ENCODE peak calls at places on chromosomes 4 and X, in nine cellular contexts. K is neural crest cell, A is PC-3, M is IMR-90, R is fibroblast of the aortic adventitia, H is AG09309, Y is epithelial cell of esophagus, B is omental fat pad, P is mammary epithelial cell. N is an unnamed sample.
A peak's percentile ranks its signal among the peaks of the same experiment; 100 is the strongest.

GRCh38 chr4:146742416-146742815 is 103.7 kb downstream of the POU4F2 start:
- DNase-seq in K (no peak), A (no peak), M (no peak), R (no peak), H (no peak), Y (no peak), B (no peak), P (no peak), N (no peak)

GRCh38 chr4:184313058-184313709 is 95.5 kb upstream of the ENPP6 start:
- DNase-seq in K (no peak), A (no peak), M (no peak), R (no peak), H (no peak), Y (no peak), B (no peak), P (no peak), N (no peak)

GRCh38 chr4:21948347-21949072 is at the start of gene KCNIP4:
- DNase-seq in K (peak; percentile 39), A (no peak), M (no peak), R (peak; percentile 21), H (no peak), Y (peak; percentile 2), B (no peak), P (peak; percentile 34), N (peak; percentile 35)

GRCh38 chrX:130139474-130140201 is 26.0 kb downstream of the AIFM1 start:
- DNase-seq in K (no peak), A (no peak), M (no peak), R (no peak), H (no peak), Y (no peak), B (no peak), P (no peak), N (no peak)

GRCh38 chr4:144948421-144948820 is 149.6 kb downstream of the ANAPC10 start:
- DNase-seq in K (no peak), A (no peak), M (no peak), R (no peak), H (no peak), Y (no peak), B (no peak), P (no peak), N (no peak)

GRCh38 chrX:120559799-120560198 is 963 bp downstream of the CUL4B start:
- DNase-seq in K (no peak), A (no peak), M (no peak), R (no peak), H (no peak), Y (peak; percentile 29), B (no peak), P (peak; percentile 1), N (no peak)

GRCh38 chrX:22795680-22796079 is 204.1 kb upstream of the DDX53 start:
- DNase-seq in K (no peak), A (peak; percentile 9), M (no peak), R (no peak), H (no peak), Y (peak; percentile 75), B (no peak), P (peak; percentile 87), N (no peak)

GRCh38 chr4:38914859-38915258 is 47.3 kb downstream of the FAM114A1 start:
- DNase-seq in K (no peak), A (no peak), M (no peak), R (no peak), H (no peak), Y (no peak), B (no peak), P (no peak), N (no peak)

GRCh38 chr4:10120943-10121567 is 4.5 kb upstream of the WDR1 start:
- DNase-seq in K (no peak), A (no peak), M (no peak), R (no peak), H (no peak), Y (no peak), B (no peak), P (no peak), N (no peak)

GRCh38 chr4:15677507-15677988 is 4.1 kb upstream of the FAM200B start:
- DNase-seq in K (no peak), A (peak; percentile 94), M (peak; percentile 48), R (peak; percentile 42), H (no peak), Y (peak; percentile 99), B (no peak), P (peak; percentile 98), N (no peak)

GRCh38 chr4:150119492-150119891 is 41.2 kb downstream of the DCLK2 start:
- DNase-seq in K (no peak), A (peak; percentile 76), M (peak; percentile 57), R (peak; percentile 59), H (no peak), Y (peak; percentile 31), B (no peak), P (no peak), N (no peak)

GRCh38 chr4:128606173-128606572 is 203.3 kb upstream of the JADE1 start:
- DNase-seq in K (no peak), A (peak; percentile 80), M (peak; percentile 79), R (peak; percentile 42), H (no peak), Y (peak; percentile 84), B (no peak), P (peak; percentile 81), N (no peak)

GRCh38 chr4:157271166-157271869 is 50.8 kb downstream of the GRIA2 start:
- DNase-seq in K (no peak), A (peak; percentile 68), M (no peak), R (no peak), H (no peak), Y (no peak), B (no peak), P (peak; percentile 84), N (no peak)

DNA sequence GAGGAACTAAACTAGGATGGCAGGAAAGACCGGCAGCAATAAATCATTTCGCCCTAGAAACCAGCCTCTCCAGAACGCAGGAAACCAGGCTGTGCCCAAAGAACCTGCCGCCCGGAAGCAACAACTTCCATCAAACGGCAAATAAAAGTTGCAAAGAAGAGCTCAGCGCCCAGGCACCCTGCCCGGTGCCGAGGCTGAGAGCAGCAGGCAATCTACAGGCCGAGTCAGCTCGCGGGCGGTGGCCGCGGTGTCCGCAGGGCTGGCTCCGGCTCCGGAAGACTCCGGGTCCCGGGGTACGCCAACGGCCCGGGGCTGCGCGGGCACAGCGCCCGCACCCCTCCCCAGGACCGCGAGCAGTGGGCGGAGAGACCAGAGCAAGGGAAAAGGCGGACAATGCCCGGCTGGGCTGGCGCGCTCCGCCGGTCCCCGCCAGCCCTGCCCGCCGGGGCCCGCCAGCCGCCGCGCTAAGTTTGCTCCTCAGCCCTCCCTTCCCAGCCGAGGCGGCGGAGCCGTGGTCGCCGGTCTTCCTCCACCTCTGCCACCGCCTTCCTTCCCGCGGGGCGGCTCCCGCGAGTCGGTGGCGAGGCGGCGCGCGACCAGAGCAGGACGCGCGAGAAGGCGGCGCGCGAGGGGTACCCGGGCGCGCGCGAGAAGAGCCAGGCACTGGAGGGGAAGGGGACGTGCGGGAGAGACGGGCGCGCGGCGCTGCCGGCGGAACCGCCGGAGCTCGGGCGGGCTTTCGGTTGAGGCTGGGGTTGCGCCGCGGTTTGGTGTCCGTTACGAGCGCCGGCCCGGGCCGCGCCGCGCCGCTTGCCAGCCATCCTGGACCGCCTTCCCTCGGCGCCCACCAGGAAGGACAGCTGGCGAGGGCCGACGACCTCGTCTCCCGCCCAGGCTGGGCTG is 733 bp downstream of the FRYL start:
- DNase-seq in K (peak; percentile 57), A (peak; percentile 39), M (peak; percentile 54), R (peak; percentile 44), H (no peak), Y (peak; percentile 65), B (no peak), P (peak; percentile 52), N (no peak)
- TF ChIP-seq CTCF in K (no peak), A (no peak), M (peak; percentile 17), R (no peak), H (no peak), Y (no peak), B (no peak), P (no peak), N (peak; percentile 8)

GRCh38 chr4:101086801-101087586 is 260.3 kb downstream of the PPP3CA start:
- DNase-seq in K (no peak), A (peak; percentile 18), M (no peak), R (no peak), H (no peak), Y (no peak), B (no peak), P (no peak), N (no peak)
- TF ChIP-seq CTCF in K (peak; percentile 20), A (peak; percentile 48), M (peak; percentile 4), R (no peak), H (no peak), Y (peak; percentile 34), B (no peak), P (no peak), N (no peak)

DNA sequence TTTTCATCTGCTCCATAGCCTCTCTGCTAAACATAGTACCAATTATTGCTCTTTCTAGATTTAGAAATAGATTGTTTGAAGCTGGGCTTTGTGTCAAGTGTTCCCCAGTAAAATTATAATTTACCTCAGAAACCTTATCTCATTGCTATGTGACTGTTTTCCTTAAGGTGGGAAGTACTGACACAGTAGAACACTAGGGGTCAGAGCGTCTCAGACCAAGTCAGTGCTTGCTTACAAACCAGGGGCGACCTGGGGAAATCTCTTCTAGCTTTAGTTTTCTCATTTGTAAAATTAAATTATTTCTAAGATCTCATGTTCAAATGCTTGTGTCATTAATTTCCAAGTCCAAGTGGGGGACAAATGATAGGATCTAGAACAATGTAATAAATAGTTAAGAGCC is 360.4 kb downstream of the RAPGEF2 start:
- DNase-seq in K (no peak), A (no peak), M (no peak), R (no peak), H (no peak), Y (no peak), B (no peak), P (no peak), N (no peak)
- TF ChIP-seq CTCF in K (no peak), A (no peak), M (no peak), R (no peak), H (no peak), Y (no peak), B (no peak), P (no peak), N (no peak)

GRCh38 chrX:154321152-154321551 is 25.6 kb downstream of the TKTL1 start:
- DNase-seq in K (no peak), A (no peak), M (no peak), R (no peak), H (no peak), Y (no peak), B (no peak), P (no peak), N (no peak)

GRCh38 chrX:154323537-154323936 is 27.9 kb downstream of the TKTL1 start:
- DNase-seq in K (no peak), A (no peak), M (no peak), R (no peak), H (no peak), Y (no peak), B (no peak), P (no peak), N (no peak)

GRCh38 chrX:154322890-154323289 is 27.3 kb downstream of the TKTL1 start:
- DNase-seq in K (no peak), A (no peak), M (no peak), R (no peak), H (no peak), Y (no peak), B (no peak), P (no peak), N (no peak)

GRCh38 chrX:154320406-154320805 is 24.8 kb downstream of the TKTL1 start:
- DNase-seq in K (no peak), A (no peak), M (no peak), R (no peak), H (no peak), Y (no peak), B (no peak), P (no peak), N (no peak)

DNA sequence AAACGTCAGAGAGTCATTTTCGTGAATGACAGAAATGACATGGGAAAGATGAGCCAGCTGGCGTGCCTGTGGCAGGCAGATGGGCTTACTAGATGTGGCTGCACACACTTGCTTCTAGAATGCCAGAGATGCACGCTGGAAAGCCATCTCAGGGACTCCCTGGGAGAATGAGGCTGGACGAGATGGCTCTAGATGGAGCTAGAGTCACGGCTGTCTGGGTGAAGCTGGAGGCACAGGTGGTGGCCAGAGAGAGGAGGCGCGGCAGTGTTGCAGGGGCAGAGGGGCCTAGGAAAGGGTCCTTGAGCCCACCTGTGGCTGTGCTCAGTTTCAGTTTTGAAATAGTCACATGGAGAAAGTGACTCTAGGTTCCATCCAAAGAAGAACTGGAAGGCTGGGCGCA is 26.0 kb downstream of the TKTL1 start:
- DNase-seq in K (no peak), A (no peak), M (no peak), R (peak; percentile 11), H (no peak), Y (no peak), B (no peak), P (no peak), N (no peak)
- TF ChIP-seq CTCF in K (no peak), A (no peak), M (peak; percentile 20), R (no peak), H (peak; percentile 13), Y (peak; percentile 7), B (no peak), P (no peak), N (no peak)

N was measured in D721Med.